ENCODE peak calls at places on chromosomes 6 and 20, in nine cellular contexts. One of them, this sample, is unnamed.
A peak's percentile ranks its signal among the peaks of the same experiment; 100 is the strongest.

GRCh38 chr20:58706150-58706892 is 13.7 kb downstream of the NPEPL1 start:
- DNase-seq in fibroblast of the aortic adventitia: no peak
- DNase-seq in cardiac muscle cell: no peak
- DNase-seq in aorta: peak; percentile 53
- DNase-seq in coronary artery: no peak
- DNase-seq in psoas muscle: no peak
- DNase-seq in endodermal cell: peak; percentile 41
- DNase-seq in OCI-LY7: no peak
- DNase-seq in CD4-positive, CD25-positive, alpha-beta regulatory T cell: no peak
- DNase-seq in this sample: peak; percentile 3

GRCh38 chr20:45306431-45306982 is at the start of gene RBPJL:
- DNase-seq in fibroblast of the aortic adventitia: no peak
- DNase-seq in cardiac muscle cell: peak; percentile 42
- DNase-seq in aorta: peak; percentile 81
- DNase-seq in coronary artery: no peak
- DNase-seq in psoas muscle: no peak
- DNase-seq in endodermal cell: peak; percentile 87
- DNase-seq in OCI-LY7: peak; percentile 25
- DNase-seq in CD4-positive, CD25-positive, alpha-beta regulatory T cell: peak; percentile 22
- DNase-seq in this sample: no peak

GRCh38 chr6:160933256-160933655 is 58.3 kb upstream of the MAP3K4 start:
- DNase-seq in fibroblast of the aortic adventitia: no peak
- DNase-seq in cardiac muscle cell: peak; percentile 61
- DNase-seq in aorta: no peak
- DNase-seq in coronary artery: no peak
- DNase-seq in psoas muscle: no peak
- DNase-seq in endodermal cell: peak; percentile 83
- DNase-seq in OCI-LY7: no peak
- DNase-seq in CD4-positive, CD25-positive, alpha-beta regulatory T cell: no peak
- DNase-seq in this sample: no peak

GRCh38 chr6:4581468-4582420 is 194.5 kb upstream of the CDYL start:
- DNase-seq in fibroblast of the aortic adventitia: peak; percentile 97
- DNase-seq in cardiac muscle cell: peak; percentile 13
- DNase-seq in aorta: no peak
- DNase-seq in coronary artery: no peak
- DNase-seq in psoas muscle: no peak
- DNase-seq in endodermal cell: peak; percentile 57
- DNase-seq in OCI-LY7: no peak
- DNase-seq in CD4-positive, CD25-positive, alpha-beta regulatory T cell: no peak
- DNase-seq in this sample: no peak

GRCh38 chr6:54107470-54107869 is 3.8 kb upstream of the MLIP start:
- DNase-seq in fibroblast of the aortic adventitia: no peak
- DNase-seq in cardiac muscle cell: no peak
- DNase-seq in aorta: no peak
- DNase-seq in coronary artery: no peak
- DNase-seq in psoas muscle: no peak
- DNase-seq in endodermal cell: no peak
- DNase-seq in OCI-LY7: no peak
- DNase-seq in CD4-positive, CD25-positive, alpha-beta regulatory T cell: no peak
- DNase-seq in this sample: no peak

GRCh38 chr6:116371384-116372209 is 850 bp downstream of the DSE start:
- DNase-seq in fibroblast of the aortic adventitia: peak; percentile 89
- DNase-seq in cardiac muscle cell: peak; percentile 81
- DNase-seq in aorta: peak; percentile 94
- DNase-seq in coronary artery: peak; percentile 90
- DNase-seq in psoas muscle: peak; percentile 85
- DNase-seq in endodermal cell: peak; percentile 92
- DNase-seq in OCI-LY7: no peak
- DNase-seq in CD4-positive, CD25-positive, alpha-beta regulatory T cell: no peak
- DNase-seq in this sample: peak; percentile 64

GRCh38 chr6:157488635-157489226 is 107.7 kb downstream of the ZDHHC14 start:
- DNase-seq in fibroblast of the aortic adventitia: no peak
- DNase-seq in cardiac muscle cell: no peak
- DNase-seq in aorta: no peak
- DNase-seq in coronary artery: no peak
- DNase-seq in psoas muscle: no peak
- DNase-seq in endodermal cell: peak; percentile 49
- DNase-seq in OCI-LY7: no peak
- DNase-seq in CD4-positive, CD25-positive, alpha-beta regulatory T cell: no peak
- DNase-seq in this sample: no peak

GRCh38 chr6:168273483-168274045 is 46.0 kb downstream of the DACT2 start:
- DNase-seq in fibroblast of the aortic adventitia: no peak
- DNase-seq in cardiac muscle cell: no peak
- DNase-seq in aorta: no peak
- DNase-seq in coronary artery: no peak
- DNase-seq in psoas muscle: no peak
- DNase-seq in endodermal cell: peak; percentile 89
- DNase-seq in OCI-LY7: no peak
- DNase-seq in CD4-positive, CD25-positive, alpha-beta regulatory T cell: no peak
- DNase-seq in this sample: no peak

GRCh38 chr6:136171207-136171606 is 78.9 kb downstream of the MTFR2 start:
- DNase-seq in fibroblast of the aortic adventitia: no peak
- DNase-seq in cardiac muscle cell: no peak
- DNase-seq in aorta: no peak
- DNase-seq in coronary artery: no peak
- DNase-seq in psoas muscle: no peak
- DNase-seq in endodermal cell: no peak
- DNase-seq in OCI-LY7: no peak
- DNase-seq in CD4-positive, CD25-positive, alpha-beta regulatory T cell: no peak
- DNase-seq in this sample: no peak

DNA sequence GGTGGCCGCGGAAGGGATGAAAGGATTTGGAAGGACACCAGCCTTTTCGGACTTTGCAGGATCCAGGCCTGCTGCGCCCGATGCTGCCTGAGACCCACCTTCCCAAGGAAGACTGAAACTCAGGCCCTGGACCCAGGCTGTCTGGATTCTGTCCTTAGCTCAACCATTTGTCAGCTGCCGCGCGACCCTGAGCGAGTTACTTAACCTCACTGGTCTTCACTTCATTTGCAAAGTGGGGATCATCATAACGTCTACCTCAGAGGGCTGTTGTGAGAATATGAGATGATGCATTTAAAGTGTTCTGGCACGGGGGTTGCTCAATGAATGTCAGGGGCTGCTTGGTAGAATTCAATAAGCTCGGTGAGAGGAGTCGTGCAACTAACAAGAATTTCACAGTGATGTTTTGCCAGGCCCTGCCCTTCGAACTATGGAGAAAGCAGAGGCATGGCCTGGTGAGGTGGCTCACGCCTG is 104.2 kb upstream of the PRDM1 start:
- DNase-seq in fibroblast of the aortic adventitia: no peak
- DNase-seq in cardiac muscle cell: no peak
- DNase-seq in aorta: no peak
- DNase-seq in coronary artery: no peak
- DNase-seq in psoas muscle: no peak
- DNase-seq in endodermal cell: no peak
- DNase-seq in OCI-LY7: no peak
- DNase-seq in CD4-positive, CD25-positive, alpha-beta regulatory T cell: no peak
- DNase-seq in this sample: no peak
- H3K4me3 ChIP-seq in fibroblast of the aortic adventitia: no peak overlapping the region
- H3K4me3 ChIP-seq in cardiac muscle cell: peak overlapping the region; percentile 25
- H3K4me3 ChIP-seq in aorta: no peak overlapping the region
- H3K4me3 ChIP-seq in coronary artery: peak overlapping the region; percentile 59
- H3K4me3 ChIP-seq in psoas muscle: peak overlapping the region; percentile 58
- H3K4me3 ChIP-seq in endodermal cell: no peak overlapping the region
- H3K4me3 ChIP-seq in OCI-LY7: no peak overlapping the region
- H3K4me3 ChIP-seq in CD4-positive, CD25-positive, alpha-beta regulatory T cell: peak overlapping the region; percentile 91
- H3K4me3 ChIP-seq in this sample: no peak overlapping the region

GRCh38 chr6:158654498-158654897 is 4.6 kb downstream of the SYTL3 start:
- DNase-seq in fibroblast of the aortic adventitia: peak; percentile 90
- DNase-seq in cardiac muscle cell: peak; percentile 47
- DNase-seq in aorta: no peak
- DNase-seq in coronary artery: no peak
- DNase-seq in psoas muscle: peak; percentile 85
- DNase-seq in endodermal cell: peak; percentile 46
- DNase-seq in OCI-LY7: no peak
- DNase-seq in CD4-positive, CD25-positive, alpha-beta regulatory T cell: no peak
- DNase-seq in this sample: peak; percentile 67
- H3K4me3 ChIP-seq in fibroblast of the aortic adventitia: no peak overlapping the region
- H3K4me3 ChIP-seq in cardiac muscle cell: no peak overlapping the region
- H3K4me3 ChIP-seq in aorta: no peak overlapping the region
- H3K4me3 ChIP-seq in coronary artery: peak overlapping the region; percentile 18
- H3K4me3 ChIP-seq in psoas muscle: peak overlapping the region; percentile 29
- H3K4me3 ChIP-seq in endodermal cell: no peak overlapping the region
- H3K4me3 ChIP-seq in OCI-LY7: no peak overlapping the region
- H3K4me3 ChIP-seq in CD4-positive, CD25-positive, alpha-beta regulatory T cell: peak overlapping the region; percentile 54
- H3K4me3 ChIP-seq in this sample: no peak overlapping the region

DNA sequence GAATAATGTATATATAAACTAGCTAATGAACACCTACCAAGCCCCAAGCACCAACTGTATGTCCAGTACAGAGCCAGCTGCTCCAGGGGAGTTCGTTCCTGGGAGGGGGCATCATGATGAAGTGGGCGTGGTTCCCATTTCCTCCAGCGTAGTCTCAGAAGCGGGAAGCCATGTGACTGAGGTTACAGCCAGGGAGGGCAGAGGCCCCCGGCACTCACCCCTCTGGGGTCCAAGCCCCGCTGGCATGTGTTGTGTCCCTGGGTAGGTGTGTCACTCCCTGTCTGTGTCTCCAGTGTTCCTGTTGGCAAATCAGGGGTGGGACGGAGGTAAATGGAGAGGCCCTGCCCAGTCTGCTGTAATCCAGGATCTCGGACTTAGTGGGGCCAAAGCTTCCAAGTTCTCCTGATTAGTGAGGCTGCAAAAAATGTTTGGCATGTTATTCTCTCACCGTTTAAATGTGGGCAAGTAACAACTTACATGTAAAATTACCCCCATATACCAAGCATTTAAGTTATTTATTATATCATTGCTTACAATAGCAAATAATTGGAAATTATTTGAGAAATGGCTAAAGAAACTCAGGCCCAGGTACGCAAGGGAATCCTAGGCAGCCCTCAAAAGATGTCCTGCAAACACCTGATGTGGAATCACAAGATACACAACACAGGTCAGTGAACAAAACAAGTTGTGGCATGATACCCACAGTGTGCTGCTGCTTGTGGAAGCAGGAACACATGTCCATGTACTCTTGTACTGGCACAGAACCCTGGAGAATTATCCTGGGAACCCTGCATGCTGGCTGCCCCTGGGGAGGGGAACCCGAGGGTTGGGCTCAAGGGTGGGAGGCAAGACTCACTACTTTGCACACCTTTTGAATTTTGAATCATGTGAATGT is 22.2 kb downstream of the FAM110A start:
- DNase-seq in fibroblast of the aortic adventitia: no peak
- DNase-seq in cardiac muscle cell: no peak
- DNase-seq in aorta: peak; percentile 61
- DNase-seq in coronary artery: no peak
- DNase-seq in psoas muscle: no peak
- DNase-seq in endodermal cell: no peak
- DNase-seq in OCI-LY7: no peak
- DNase-seq in CD4-positive, CD25-positive, alpha-beta regulatory T cell: no peak
- DNase-seq in this sample: no peak
- H3K4me3 ChIP-seq in fibroblast of the aortic adventitia: no peak overlapping the region
- H3K4me3 ChIP-seq in cardiac muscle cell: no peak overlapping the region
- H3K4me3 ChIP-seq in aorta: no peak overlapping the region
- H3K4me3 ChIP-seq in coronary artery: no peak overlapping the region
- H3K4me3 ChIP-seq in psoas muscle: no peak overlapping the region
- H3K4me3 ChIP-seq in endodermal cell: no peak overlapping the region
- H3K4me3 ChIP-seq in OCI-LY7: no peak overlapping the region
- H3K4me3 ChIP-seq in CD4-positive, CD25-positive, alpha-beta regulatory T cell: peak overlapping the region; percentile 50
- H3K4me3 ChIP-seq in this sample: no peak overlapping the region

GRCh38 chr6:50820590-50821234 is 2.0 kb downstream of the TFAP2B start:
- DNase-seq in fibroblast of the aortic adventitia: no peak
- DNase-seq in cardiac muscle cell: no peak
- DNase-seq in aorta: no peak
- DNase-seq in coronary artery: no peak
- DNase-seq in psoas muscle: no peak
- DNase-seq in endodermal cell: no peak
- DNase-seq in OCI-LY7: no peak
- DNase-seq in CD4-positive, CD25-positive, alpha-beta regulatory T cell: no peak
- DNase-seq in this sample: no peak
- H3K4me3 ChIP-seq in fibroblast of the aortic adventitia: no peak overlapping the region
- H3K4me3 ChIP-seq in cardiac muscle cell: no peak overlapping the region
- H3K4me3 ChIP-seq in aorta: no peak overlapping the region
- H3K4me3 ChIP-seq in coronary artery: peak overlapping the region; percentile 63
- H3K4me3 ChIP-seq in psoas muscle: peak overlapping the region; percentile 30
- H3K4me3 ChIP-seq in endodermal cell: peak overlapping the region; percentile 42
- H3K4me3 ChIP-seq in OCI-LY7: no peak overlapping the region
- H3K4me3 ChIP-seq in CD4-positive, CD25-positive, alpha-beta regulatory T cell: no peak overlapping the region
- H3K4me3 ChIP-seq in this sample: no peak overlapping the region

DNA sequence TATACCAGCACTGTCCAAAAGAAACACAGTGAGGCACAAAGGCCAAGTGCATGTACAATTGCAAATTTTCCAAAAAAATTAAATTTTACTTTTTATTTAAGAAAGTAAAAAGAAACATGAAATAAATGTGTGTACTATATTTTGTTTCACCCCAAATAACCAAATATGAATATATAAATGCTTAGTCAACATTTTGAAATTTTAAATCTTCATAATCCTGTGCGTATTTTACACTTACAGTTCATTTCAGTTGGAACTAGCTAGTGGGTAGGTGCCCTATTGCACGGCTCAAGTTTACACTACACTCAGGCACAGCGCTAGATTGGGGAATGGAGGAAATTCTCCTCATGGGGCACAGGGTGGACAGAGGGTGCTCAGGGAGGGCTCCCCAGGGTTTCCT is 18.0 kb upstream of the BTN3A3 start:
- DNase-seq in fibroblast of the aortic adventitia: no peak
- DNase-seq in cardiac muscle cell: no peak
- DNase-seq in aorta: no peak
- DNase-seq in coronary artery: no peak
- DNase-seq in psoas muscle: no peak
- DNase-seq in endodermal cell: no peak
- DNase-seq in OCI-LY7: no peak
- DNase-seq in CD4-positive, CD25-positive, alpha-beta regulatory T cell: no peak
- DNase-seq in this sample: no peak
- H3K4me3 ChIP-seq in fibroblast of the aortic adventitia: peak overlapping the region; percentile 86
- H3K4me3 ChIP-seq in cardiac muscle cell: peak overlapping the region; percentile 91
- H3K4me3 ChIP-seq in aorta: no peak overlapping the region
- H3K4me3 ChIP-seq in coronary artery: peak overlapping the region; percentile 78
- H3K4me3 ChIP-seq in psoas muscle: peak overlapping the region; percentile 96
- H3K4me3 ChIP-seq in endodermal cell: peak overlapping the region; percentile 98
- H3K4me3 ChIP-seq in OCI-LY7: peak overlapping the region; percentile 76
- H3K4me3 ChIP-seq in CD4-positive, CD25-positive, alpha-beta regulatory T cell: peak overlapping the region; percentile 95
- H3K4me3 ChIP-seq in this sample: no peak overlapping the region

GRCh38 chr6:90610671-90611542 is 24.0 kb upstream of the MAP3K7 start:
- DNase-seq in fibroblast of the aortic adventitia: peak; percentile 11
- DNase-seq in cardiac muscle cell: peak; percentile 61
- DNase-seq in aorta: peak; percentile 81
- DNase-seq in coronary artery: no peak
- DNase-seq in psoas muscle: peak; percentile 35
- DNase-seq in endodermal cell: peak; percentile 88
- DNase-seq in OCI-LY7: peak; percentile 56
- DNase-seq in CD4-positive, CD25-positive, alpha-beta regulatory T cell: peak; percentile 16
- DNase-seq in this sample: no peak
- H3K4me3 ChIP-seq in fibroblast of the aortic adventitia: peak overlapping the region; percentile 66
- H3K4me3 ChIP-seq in cardiac muscle cell: peak overlapping the region; percentile 41
- H3K4me3 ChIP-seq in aorta: peak overlapping the region; percentile 39
- H3K4me3 ChIP-seq in coronary artery: peak overlapping the region; percentile 89
- H3K4me3 ChIP-seq in psoas muscle: peak overlapping the region; percentile 66
- H3K4me3 ChIP-seq in endodermal cell: peak overlapping the region; percentile 75
- H3K4me3 ChIP-seq in OCI-LY7: peak overlapping the region; percentile 69
- H3K4me3 ChIP-seq in CD4-positive, CD25-positive, alpha-beta regulatory T cell: peak overlapping the region; percentile 60
- H3K4me3 ChIP-seq in this sample: peak overlapping the region; percentile 47

DNA sequence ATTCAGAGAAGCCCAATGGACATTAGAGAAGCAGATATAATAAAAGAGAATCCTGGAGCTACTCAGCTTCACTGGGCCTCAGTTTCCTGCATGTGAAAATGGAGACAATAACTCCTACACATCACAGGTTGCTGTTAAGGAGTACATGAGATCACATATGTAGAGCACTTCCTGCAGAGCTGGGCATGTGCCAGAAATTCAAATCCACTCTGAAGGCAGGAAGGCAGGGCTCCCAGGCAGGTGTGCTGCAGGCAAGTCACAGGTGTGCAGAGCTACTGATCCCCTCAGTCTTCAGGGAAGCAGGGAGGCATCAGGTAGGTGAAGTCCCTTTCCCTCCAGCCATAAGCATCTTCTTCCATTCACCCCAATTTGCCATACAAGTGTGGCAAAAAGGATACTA is 48.0 kb downstream of the DST start:
- DNase-seq in fibroblast of the aortic adventitia: no peak
- DNase-seq in cardiac muscle cell: no peak
- DNase-seq in aorta: no peak
- DNase-seq in coronary artery: no peak
- DNase-seq in psoas muscle: no peak
- DNase-seq in endodermal cell: no peak
- DNase-seq in OCI-LY7: peak; percentile 31
- DNase-seq in CD4-positive, CD25-positive, alpha-beta regulatory T cell: peak; percentile 17
- DNase-seq in this sample: peak; percentile 36
- H3K4me3 ChIP-seq in fibroblast of the aortic adventitia: no peak overlapping the region
- H3K4me3 ChIP-seq in cardiac muscle cell: no peak overlapping the region
- H3K4me3 ChIP-seq in aorta: no peak overlapping the region
- H3K4me3 ChIP-seq in coronary artery: no peak overlapping the region
- H3K4me3 ChIP-seq in psoas muscle: no peak overlapping the region
- H3K4me3 ChIP-seq in endodermal cell: no peak overlapping the region
- H3K4me3 ChIP-seq in OCI-LY7: no peak overlapping the region
- H3K4me3 ChIP-seq in CD4-positive, CD25-positive, alpha-beta regulatory T cell: no peak overlapping the region
- H3K4me3 ChIP-seq in this sample: no peak overlapping the region

This sample was measured in transverse colon.